ENCODE peak calls at places on chromosomes 13 and 19, in ten cellular contexts. M is AG04450, O is NCI-H1417, W is cardiac fibroblast, U is HuH-7, K is Calu3, E is NCI-H2081, Y is GM12892, F is frontal cortex, H is pancreas. N is an unnamed sample.

GRCh38 chr19:33631628-33631995 is 9.9 kb downstream of the CHST8 start:
- DNase-seq in F (no peak), W (no peak), E (no peak), U (no peak), M (no peak), Y (no peak), O (peak; percentile 20), H (no peak), K (no peak), N (no peak)

GRCh38 chr19:35856546-35857149 is at the start of gene KIRREL2:
- DNase-seq in Y (no peak), K (peak; percentile 36), U (no peak), H (peak; percentile 60), O (peak; percentile 48), M (no peak), E (no peak), F (no peak), W (no peak), N (no peak)

GRCh38 chr13:75469087-75469486 is 12.9 kb downstream of the TBC1D4 start:
- DNase-seq in K (no peak), W (no peak), Y (no peak), E (no peak), O (no peak), F (no peak), H (no peak), M (no peak), U (no peak), N (no peak)

GRCh38 chr19:31092189-31092753 is 257.0 kb downstream of the TSHZ3 start:
- DNase-seq in K (no peak), Y (no peak), U (no peak), W (no peak), O (no peak), E (no peak), H (no peak), F (no peak), M (no peak), N (no peak)

GRCh38 chr19:41219924-41220567 is 1.0 kb downstream of the AXL start:
- DNase-seq in O (no peak), U (no peak), M (no peak), H (no peak), F (no peak), Y (no peak), K (peak; percentile 13), E (no peak), W (peak; percentile 63), N (no peak)

GRCh38 chr13:61695147-61695546 is 279.5 kb upstream of the PCDH20 start:
- DNase-seq in O (no peak), W (no peak), F (no peak), M (no peak), U (no peak), E (no peak), K (no peak), Y (no peak), H (no peak), N (no peak)

GRCh38 chr19:35027851-35028599 is 2.2 kb upstream of the SCN1B start:
- DNase-seq in O (no peak), W (peak; percentile 50), M (no peak), Y (no peak), U (no peak), H (no peak), E (no peak), F (no peak), K (peak; percentile 28), N (no peak)

GRCh38 chr13:112643759-112644459 is 45.9 kb upstream of the ATP11A start:
- DNase-seq in F (no peak), U (no peak), O (no peak), H (peak; percentile 88), Y (no peak), M (no peak), E (peak; percentile 47), K (peak; percentile 17), W (no peak), N (no peak)

GRCh38 chr19:32881766-32882165 is 12.2 kb upstream of the SLC7A9 start:
- DNase-seq in H (no peak), F (no peak), Y (no peak), O (peak; percentile 20), E (no peak), U (no peak), K (no peak), M (no peak), W (no peak), N (no peak)

GRCh38 chr13:29902632-29903305 is 52.4 kb upstream of the UBL3 start:
- DNase-seq in Y (no peak), H (no peak), E (no peak), W (peak; percentile 11), O (no peak), M (no peak), U (no peak), F (no peak), K (no peak), N (no peak)

GRCh38 chr13:52127783-52128702 is 830 bp downstream of the NEK5 start:
- DNase-seq in M (peak; percentile 16), U (peak; percentile 71), W (peak; percentile 67), H (peak; percentile 60), K (peak; percentile 67), O (peak; percentile 91), F (peak; percentile 73), E (peak; percentile 48), Y (peak; percentile 34), N (peak; percentile 6)

GRCh38 chr13:53242015-53242414 is 213.4 kb downstream of the OLFM4 start:
- DNase-seq in O (peak; percentile 95), M (no peak), W (no peak), F (no peak), U (no peak), H (no peak), K (no peak), Y (no peak), E (peak; percentile 77), N (no peak)